ENCODE peak calls at places on chromosomes 12 and 14, in four cellular contexts. Z is K562, G is GM23338, T is mammary epithelial cell. W is an unnamed sample.

GRCh38 chr12:29429999-29430698 is 49.2 kb upstream of the ERGIC2 start:
- DNase-seq in G (no peak), Z (no peak), T (peak; percentile 65), W (no peak)

GRCh38 chr14:54189358-54190354 is 207.2 kb upstream of the CDKN3 start:
- DNase-seq in G (no peak), T (peak; percentile 92), Z (no peak), W (peak; percentile 92)

GRCh38 chr12:71639341-71639760 is 24.3 kb downstream of the ZFC3H1 start:
- DNase-seq in Z (peak; percentile 26), T (peak; percentile 4), G (peak; percentile 37), W (no peak)

GRCh38 chr12:41743835-41744234 is 400.8 kb downstream of the GXYLT1 start:
- DNase-seq in T (peak; percentile 42), G (no peak), Z (no peak), W (no peak)

GRCh38 chr12:122081697-122082221 is 3.2 kb downstream of the MLXIP start:
- DNase-seq in Z (no peak), G (no peak), T (peak; percentile 31), W (peak; percentile 80)

GRCh38 chr14:49853572-49854375 is 1.2 kb upstream of the NEMF start:
- DNase-seq in Z (no peak), G (peak; percentile 92), T (peak; percentile 69), W (peak; percentile 69)

GRCh38 chr14:35369701-35370191 is 34.8 kb downstream of the NFKBIA start:
- DNase-seq in Z (no peak), G (no peak), T (peak; percentile 94), W (peak; percentile 31)

GRCh38 chr12:12976366-12976765 is 23.7 kb downstream of the HEBP1 start:
- DNase-seq in Z (no peak), T (peak; percentile 92), G (no peak), W (peak; percentile 65)

GRCh38 chr12:53714004-53714403 is 13.2 kb downstream of the CALCOCO1 start:
- DNase-seq in Z (no peak), T (no peak), G (no peak), W (no peak)

GRCh38 chr12:7645395-7646177 is 20.1 kb downstream of the APOBEC1 start:
- DNase-seq in T (no peak), Z (peak; percentile 35), G (peak; percentile 79), W (no peak)

GRCh38 chr12:106248177-106248848 is 493 bp upstream of the CKAP4 start:
- DNase-seq in Z (no peak), G (peak; percentile 59), T (peak; percentile 49), W (peak; percentile 93)

GRCh38 chr12:48601013-48601756 is 31.3 kb upstream of the LALBA start:
- DNase-seq in Z (peak; percentile 55), G (peak; percentile 80), T (peak; percentile 35), W (no peak)

GRCh38 chr12:14443531-14443930 is 78.0 kb downstream of the ATF7IP start:
- DNase-seq in Z (no peak), G (no peak), T (no peak), W (no peak)

GRCh38 chr12:14257303-14257733 is 108.2 kb upstream of the ATF7IP start:
- DNase-seq in T (no peak), Z (peak; percentile 77), G (no peak), W (no peak)

GRCh38 chr12:28440209-28440608 is 250.0 kb downstream of the CCDC91 start:
- DNase-seq in Z (no peak), T (no peak), G (no peak), W (no peak)

GRCh38 chr14:101071493-101071891 is 168.0 kb upstream of the RTL1 start:
- DNase-seq in Z (no peak), T (no peak), G (no peak), W (no peak)

GRCh38 chr14:77314043-77314442 is 6.6 kb downstream of the POMT2 start:
- DNase-seq in Z (no peak), T (peak; percentile 93), G (peak; percentile 85), W (peak; percentile 91)

GRCh38 chr12:104764225-104765073 is 193.6 kb downstream of the SLC41A2 start:
- DNase-seq in T (no peak), Z (no peak), G (no peak), W (no peak)

GRCh38 chr12:25352078-25352918 is 101.6 kb upstream of the KRAS start:
- DNase-seq in G (no peak), T (peak; percentile 32), Z (no peak), W (no peak)

GRCh38 chr14:32408018-32408417 is 78.9 kb downstream of the AKAP6 start:
- DNase-seq in G (no peak), T (no peak), Z (no peak), W (no peak)

GRCh38 chr14:100552524-100553125 is 34.6 kb downstream of the BEGAIN start:
- DNase-seq in G (no peak), T (no peak), Z (no peak), W (no peak)

GRCh38 chr14:31090872-31091764 is 64.9 kb upstream of the STRN3 start:
- DNase-seq in T (peak; percentile 88), G (no peak), Z (no peak), W (peak; percentile 89)

GRCh38 chr14:65403231-65403630 is 9.3 kb upstream of the FUT8 start:
- DNase-seq in T (peak; percentile 50), Z (no peak), G (no peak), W (peak; percentile 41)

GRCh38 chr12:65899289-65899688 is 75.0 kb downstream of the HMGA2 start:
- DNase-seq in Z (no peak), G (no peak), T (no peak), W (no peak)

GRCh38 chr14:35963209-35963608 is 137.1 kb downstream of the BRMS1L start:
- DNase-seq in G (peak; percentile 67), T (no peak), Z (peak; percentile 7), W (no peak)

GRCh38 chr14:104094709-104095425 is 9.4 kb downstream of the ASPG start:
- DNase-seq in T (peak; percentile 26), Z (peak; percentile 69), G (peak; percentile 80), W (peak; percentile 99)

GRCh38 chr12:104793280-104793679 is 164.8 kb downstream of the SLC41A2 start:
- DNase-seq in Z (no peak), T (peak; percentile 74), G (no peak), W (peak; percentile 63)

GRCh38 chr14:56471056-56471455 is 108.5 kb upstream of the TMEM260 start:
- DNase-seq in T (no peak), G (no peak), Z (no peak), W (no peak)

GRCh38 chr12:49276304-49277290 is 11.7 kb downstream of the TUBA1C start:
- DNase-seq in T (no peak), G (no peak), Z (no peak), W (no peak)

GRCh38 chr12:110582286-110583136 is 607 bp downstream of the PPTC7 start:
- DNase-seq in G (peak; percentile 55), T (peak; percentile 81), Z (peak; percentile 61), W (peak; percentile 87)

GRCh38 chr12:104565606-104566243 is 109.0 kb downstream of the CHST11 start:
- DNase-seq in G (no peak), T (no peak), Z (no peak), W (peak; percentile 38)

GRCh38 chr12:2336409-2336829 is 283.6 kb downstream of the CACNA1C start:
- DNase-seq in G (no peak), T (peak; percentile 95), Z (peak; percentile 25), W (peak; percentile 80)

GRCh38 chr12:127809236-127809635 is 457.7 kb upstream of the TMEM132C start:
- DNase-seq in T (no peak), G (no peak), Z (no peak), W (no peak)

GRCh38 chr14:72786377-72787350 is 107.2 kb downstream of the DPF3 start:
- DNase-seq in T (no peak), Z (no peak), G (no peak), W (no peak)

GRCh38 chr14:69289811-69290520 is 30.0 kb downstream of the GALNT16 start:
- DNase-seq in G (no peak), Z (no peak), T (no peak), W (no peak)

DNA sequence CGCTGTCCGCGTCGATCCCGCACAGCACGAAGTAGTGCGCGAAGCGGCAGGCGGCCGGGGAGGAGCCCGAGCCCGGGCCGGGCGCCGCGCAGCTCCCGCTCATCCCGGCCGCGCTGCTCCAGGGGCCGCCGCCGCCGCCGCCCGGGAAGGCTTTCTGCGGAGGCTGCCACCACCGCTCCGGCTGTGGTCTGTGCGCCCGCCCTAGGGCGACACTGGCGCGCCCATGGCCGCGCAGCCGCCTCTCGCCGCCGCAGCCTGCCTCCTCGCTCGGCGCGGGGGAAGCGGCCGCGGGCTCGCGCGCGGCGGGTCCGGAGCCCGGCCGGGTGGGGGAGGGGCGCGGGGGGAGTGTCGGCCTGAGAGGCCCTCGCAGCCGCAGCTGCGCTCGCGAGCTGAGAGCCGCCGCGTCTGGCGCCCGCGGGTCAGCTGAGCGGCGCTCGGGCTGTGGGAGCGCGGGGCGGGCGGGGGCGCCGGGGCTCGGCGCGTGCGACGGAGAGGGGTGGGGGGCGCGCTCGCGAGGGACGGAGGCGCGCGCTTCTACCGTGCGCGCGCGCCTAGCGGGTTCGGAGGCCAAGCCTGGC is at the start of gene DENND5B:
- DNase-seq in Z (peak; percentile 72), G (peak; percentile 75), T (peak; percentile 23), W (peak; percentile 99)
- TF ChIP-seq CTCF in Z (no peak), G (no peak), T (no peak), W (no peak)

GRCh38 chr12:120065472-120065871 is 51.1 kb downstream of the RAB35 start:
- DNase-seq in T (no peak), Z (no peak), G (no peak), W (no peak)
- H3K4me1 ChIP-seq in T (peaks cover 8% of the 10 kb centered on the region), Z (no peaks in the 10 kb centered on the region), G (no peaks in the 10 kb centered on the region), W (no peaks in the 10 kb centered on the region)

GRCh38 chr14:81453166-81453766 is 53.1 kb upstream of the STON2 start:
- DNase-seq in T (peak; percentile 48), G (peak; percentile 79), Z (peak; percentile 48), W (no peak)

GRCh38 chr14:81450100-81450531 is 50.0 kb upstream of the STON2 start:
- DNase-seq in G (peak; percentile 52), T (no peak), Z (no peak), W (no peak)

GRCh38 chr14:81450976-81451375 is 50.9 kb upstream of the STON2 start:
- DNase-seq in Z (no peak), T (no peak), G (no peak), W (no peak)

GRCh38 chr14:81452766-81453165 is 52.6 kb upstream of the STON2 start:
- DNase-seq in G (no peak), T (no peak), Z (no peak), W (peak; percentile 86)

GRCh38 chr14:81452341-81452740 is 52.2 kb upstream of the STON2 start:
- DNase-seq in T (no peak), G (no peak), Z (no peak), W (no peak)
- H2AFZ ChIP-seq in T (no peak overlapping the region), G (peak overlapping the region; percentile 60), Z (peak overlapping the region; percentile 77), W (peak overlapping the region; percentile 90)

DNA sequence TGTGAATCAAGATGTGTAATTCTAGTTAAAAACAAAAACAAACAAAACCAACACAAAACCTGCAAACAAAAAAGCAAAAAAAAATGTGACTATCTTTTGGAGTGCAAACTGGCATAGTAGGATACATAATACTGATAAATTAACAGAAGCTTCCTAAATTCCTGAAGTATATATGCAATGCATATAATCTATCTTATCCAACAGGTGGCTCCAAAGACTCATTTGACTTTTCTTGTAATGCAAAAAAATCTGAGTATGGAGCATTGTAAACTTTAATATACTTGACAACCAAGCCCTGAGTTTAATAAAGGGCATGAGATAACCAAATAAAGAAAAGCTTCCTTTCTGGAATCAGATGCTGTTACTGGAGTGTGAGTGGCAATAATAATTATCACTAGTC is 1003.6 kb downstream of the FSCB start:
- DNase-seq in Z (no peak), G (peak; percentile 7), T (no peak), W (no peak)
- TF ChIP-seq CTCF in Z (no peak), G (peak; percentile 31), T (peak; percentile 22), W (no peak)